ENCODE peak calls at places on chromosomes 13 and 19, in four cellular contexts. One of them, this sample, is unnamed.

GRCh38 chr13:40508767-40509342 is 157.6 kb downstream of the FOXO1 start:
- DNase-seq in left ventricle myocardium inferior: no peak
- DNase-seq in adrenal gland: no peak
- DNase-seq in ovary: no peak
- DNase-seq in this sample: no peak

GRCh38 chr19:35959040-35959967 is 23.1 kb downstream of the LRFN3 start:
- DNase-seq in left ventricle myocardium inferior: peak; percentile 51
- DNase-seq in adrenal gland: no peak
- DNase-seq in ovary: no peak
- DNase-seq in this sample: no peak

GRCh38 chr19:11338569-11339253 is 746 bp downstream of the RAB3D start:
- DNase-seq in left ventricle myocardium inferior: no peak
- DNase-seq in adrenal gland: no peak
- DNase-seq in ovary: no peak
- DNase-seq in this sample: no peak

GRCh38 chr13:64782459-64782858 is 2447.7 kb downstream of the PCDH9 start:
- DNase-seq in left ventricle myocardium inferior: no peak
- DNase-seq in adrenal gland: no peak
- DNase-seq in ovary: no peak
- DNase-seq in this sample: no peak

GRCh38 chr19:35119091-35119490 is 3.5 kb downstream of the FXYD3 start:
- DNase-seq in left ventricle myocardium inferior: no peak
- DNase-seq in adrenal gland: no peak
- DNase-seq in ovary: no peak
- DNase-seq in this sample: no peak

GRCh38 chr19:49442793-49443365 is 1.6 kb upstream of the SLC17A7 start:
- DNase-seq in left ventricle myocardium inferior: peak; percentile 96
- DNase-seq in adrenal gland: peak; percentile 95
- DNase-seq in ovary: peak; percentile 90
- DNase-seq in this sample: peak; percentile 98

GRCh38 chr19:38389101-38389925 is 816 bp downstream of the SPRED3 start:
- DNase-seq in left ventricle myocardium inferior: no peak
- DNase-seq in adrenal gland: peak; percentile 48
- DNase-seq in ovary: no peak
- DNase-seq in this sample: no peak

GRCh38 chr13:59531571-59532091 is 632.1 kb downstream of the DIAPH3 start:
- DNase-seq in left ventricle myocardium inferior: peak; percentile 85
- DNase-seq in adrenal gland: peak; percentile 82
- DNase-seq in ovary: peak; percentile 62
- DNase-seq in this sample: peak; percentile 92

GRCh38 chr13:21777813-21778212 is 106.9 kb downstream of the FGF9 start:
- DNase-seq in left ventricle myocardium inferior: no peak
- DNase-seq in adrenal gland: no peak
- DNase-seq in ovary: no peak
- DNase-seq in this sample: no peak

GRCh38 chr19:33231511-33231910 is 5.9 kb upstream of the SLC7A10 start:
- DNase-seq in left ventricle myocardium inferior: no peak
- DNase-seq in adrenal gland: no peak
- DNase-seq in ovary: no peak
- DNase-seq in this sample: no peak

GRCh38 chr19:35318679-35319448 is 10.1 kb upstream of the CD22 start:
- DNase-seq in left ventricle myocardium inferior: peak; percentile 40
- DNase-seq in adrenal gland: peak; percentile 99
- DNase-seq in ovary: peak; percentile 65
- DNase-seq in this sample: peak; percentile 49

GRCh38 chr19:21749090-21749489 is 18.3 kb downstream of the ZNF100 start:
- DNase-seq in left ventricle myocardium inferior: no peak
- DNase-seq in adrenal gland: no peak
- DNase-seq in ovary: no peak
- DNase-seq in this sample: no peak

GRCh38 chr19:5048091-5048726 is 79.3 kb downstream of the KDM4B start:
- DNase-seq in left ventricle myocardium inferior: peak; percentile 77
- DNase-seq in adrenal gland: peak; percentile 79
- DNase-seq in ovary: peak; percentile 81
- DNase-seq in this sample: peak; percentile 68

GRCh38 chr13:35472308-35473008 is 4.0 kb downstream of the MAB21L1 start:
- DNase-seq in left ventricle myocardium inferior: no peak
- DNase-seq in adrenal gland: no peak
- DNase-seq in ovary: no peak
- DNase-seq in this sample: no peak

GRCh38 chr19:50890422-50891252 is 17.4 kb downstream of the KLK2 start:
- DNase-seq in left ventricle myocardium inferior: no peak
- DNase-seq in adrenal gland: no peak
- DNase-seq in ovary: no peak
- DNase-seq in this sample: no peak

GRCh38 chr13:95246292-95247082 is 54.8 kb downstream of the ABCC4 start:
- DNase-seq in left ventricle myocardium inferior: no peak
- DNase-seq in adrenal gland: no peak
- DNase-seq in ovary: no peak
- DNase-seq in this sample: no peak

DNA sequence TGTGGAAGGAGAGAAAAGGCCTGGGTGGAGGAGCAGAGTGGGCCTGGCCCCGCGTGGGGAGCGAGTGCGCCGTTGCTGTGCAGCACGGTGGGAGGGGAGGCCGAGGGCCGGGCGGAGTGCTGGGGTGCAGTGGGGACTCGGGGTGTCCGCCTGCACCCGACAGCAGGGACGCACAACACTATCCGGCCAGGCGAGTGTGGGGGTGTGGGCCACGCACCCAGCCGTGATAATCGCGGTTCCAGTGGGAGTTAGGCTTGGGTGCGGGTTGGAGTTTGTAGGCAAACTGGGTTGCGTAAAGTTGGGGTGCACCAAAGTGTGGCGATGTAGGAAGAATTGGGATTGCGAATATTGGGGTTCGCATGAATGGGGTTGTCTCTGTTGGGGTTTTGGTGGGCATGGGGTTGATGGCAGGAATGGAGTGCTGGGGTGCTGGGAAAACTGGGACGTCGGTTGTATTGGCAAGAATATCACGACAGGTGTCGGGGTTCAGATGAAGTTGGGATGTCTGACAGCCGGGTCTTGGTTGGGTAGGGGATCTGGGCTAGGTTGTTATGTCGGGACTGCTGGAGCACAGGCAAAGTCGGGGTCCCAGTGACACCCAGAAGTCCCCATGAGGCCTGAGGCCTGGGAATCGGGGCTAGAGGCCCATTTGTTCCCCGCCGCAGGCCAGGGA is 604 bp upstream of the CIRBP start:
- DNase-seq in left ventricle myocardium inferior: no peak
- DNase-seq in adrenal gland: peak; percentile 46
- DNase-seq in ovary: no peak
- DNase-seq in this sample: peak; percentile 28
- H3K4me1 ChIP-seq in left ventricle myocardium inferior: peaks cover 88% of the 10 kb centered on the region
- H3K4me1 ChIP-seq in adrenal gland: peaks cover 76% of the 10 kb centered on the region
- H3K4me1 ChIP-seq in ovary: peaks cover 36% of the 10 kb centered on the region
- H3K4me1 ChIP-seq in this sample: peaks cover 78% of the 10 kb centered on the region

DNA sequence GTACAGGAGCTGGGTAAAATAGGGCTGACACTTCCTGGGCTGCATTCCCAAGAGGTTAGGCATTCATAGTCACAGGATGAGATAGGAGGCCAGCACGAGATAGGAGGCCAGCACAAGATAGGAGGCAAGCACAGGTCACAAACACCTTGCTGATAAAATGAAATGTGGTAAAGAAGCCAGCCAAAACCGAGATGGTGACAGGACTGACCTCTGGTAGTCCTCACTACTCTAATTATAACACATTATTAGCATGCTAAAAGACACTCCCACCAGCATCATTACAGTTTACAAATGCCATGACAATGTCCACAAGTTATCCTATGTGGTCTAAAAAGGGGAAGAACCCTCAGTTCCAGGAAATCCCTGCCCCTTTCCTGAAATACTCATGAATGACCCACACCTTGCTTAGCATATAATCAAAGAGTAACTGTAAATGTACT is 20.9 kb upstream of the IGSF23 start:
- DNase-seq in left ventricle myocardium inferior: no peak
- DNase-seq in adrenal gland: peak; percentile 19
- DNase-seq in ovary: no peak
- DNase-seq in this sample: peak; percentile 39
- H3K4me1 ChIP-seq in left ventricle myocardium inferior: peaks cover 26% of the 10 kb centered on the region
- H3K4me1 ChIP-seq in adrenal gland: no peaks in the 10 kb centered on the region
- H3K4me1 ChIP-seq in ovary: no peaks in the 10 kb centered on the region
- H3K4me1 ChIP-seq in this sample: peaks cover 14% of the 10 kb centered on the region

GRCh38 chr19:47660435-47660832 is 51.5 kb downstream of the BICRA start:
- DNase-seq in left ventricle myocardium inferior: no peak
- DNase-seq in adrenal gland: peak; percentile 40
- DNase-seq in ovary: no peak
- DNase-seq in this sample: no peak
- H3K4me1 ChIP-seq in left ventricle myocardium inferior: peaks cover 76% of the 10 kb centered on the region
- H3K4me1 ChIP-seq in adrenal gland: peaks cover 51% of the 10 kb centered on the region
- H3K4me1 ChIP-seq in ovary: peaks cover 7% of the 10 kb centered on the region
- H3K4me1 ChIP-seq in this sample: peaks cover 40% of the 10 kb centered on the region

DNA sequence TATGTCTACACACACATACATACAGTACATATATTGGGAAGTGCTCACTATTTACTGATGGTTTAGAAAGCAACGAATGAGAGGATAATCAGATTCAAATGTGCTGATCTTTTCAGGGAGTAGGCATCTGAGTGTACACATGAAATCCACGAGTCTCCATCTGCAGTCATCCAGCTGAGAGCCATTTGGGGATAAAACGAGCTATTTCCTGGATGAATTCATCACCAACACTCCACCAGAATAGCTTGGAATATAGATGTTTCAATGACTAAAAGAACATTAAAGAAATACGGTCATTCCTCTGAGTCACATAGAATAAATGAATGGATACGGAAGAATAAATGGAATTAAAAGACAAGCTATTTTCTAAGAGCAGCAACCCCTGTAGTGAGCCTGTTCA is 721.6 kb upstream of the ARGLU1 start:
- DNase-seq in left ventricle myocardium inferior: no peak
- DNase-seq in adrenal gland: no peak
- DNase-seq in ovary: no peak
- DNase-seq in this sample: no peak
- H3K4me1 ChIP-seq in left ventricle myocardium inferior: no peaks in the 10 kb centered on the region
- H3K4me1 ChIP-seq in adrenal gland: no peaks in the 10 kb centered on the region
- H3K4me1 ChIP-seq in ovary: no peaks in the 10 kb centered on the region
- H3K4me1 ChIP-seq in this sample: no peaks in the 10 kb centered on the region

GRCh38 chr19:16896913-16897571 is 8.2 kb downstream of the F2RL3 start:
- DNase-seq in left ventricle myocardium inferior: peak; percentile 94
- DNase-seq in adrenal gland: peak; percentile 98
- DNase-seq in ovary: peak; percentile 96
- DNase-seq in this sample: peak; percentile 96
- H3K4me1 ChIP-seq in left ventricle myocardium inferior: peaks cover 37% of the 10 kb centered on the region
- H3K4me1 ChIP-seq in adrenal gland: peaks cover 12% of the 10 kb centered on the region
- H3K4me1 ChIP-seq in ovary: no peaks in the 10 kb centered on the region
- H3K4me1 ChIP-seq in this sample: peaks cover 19% of the 10 kb centered on the region

DNA sequence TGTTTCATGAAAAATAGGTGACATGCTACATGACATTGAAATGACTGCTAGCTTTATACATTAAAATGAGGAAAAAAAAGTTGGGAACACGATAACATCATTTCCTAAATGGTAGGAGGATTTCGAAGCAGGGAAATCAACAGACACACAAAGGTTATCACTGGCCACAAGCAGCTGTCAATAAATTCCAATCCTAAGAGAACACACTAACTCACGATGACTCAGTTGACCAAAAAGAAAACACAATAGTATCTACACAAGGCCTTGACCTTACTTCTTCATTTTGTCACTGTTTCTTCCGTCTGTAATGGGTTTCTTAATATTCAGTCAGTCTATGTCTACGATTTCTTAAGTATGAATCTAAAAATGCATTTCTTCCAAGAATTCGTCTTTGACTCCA is 36.5 kb downstream of the STARD13 start:
- DNase-seq in left ventricle myocardium inferior: no peak
- DNase-seq in adrenal gland: no peak
- DNase-seq in ovary: no peak
- DNase-seq in this sample: no peak
- H3K4me1 ChIP-seq in left ventricle myocardium inferior: peaks cover 89% of the 10 kb centered on the region
- H3K4me1 ChIP-seq in adrenal gland: peaks cover 41% of the 10 kb centered on the region
- H3K4me1 ChIP-seq in ovary: no peaks in the 10 kb centered on the region
- H3K4me1 ChIP-seq in this sample: peaks cover 61% of the 10 kb centered on the region

GRCh38 chr19:579842-580155 is 7.4 kb downstream of the BSG start:
- DNase-seq in left ventricle myocardium inferior: no peak
- DNase-seq in adrenal gland: no peak
- DNase-seq in ovary: no peak
- DNase-seq in this sample: no peak
- H3K4me1 ChIP-seq in left ventricle myocardium inferior: peaks cover 97% of the 10 kb centered on the region
- H3K4me1 ChIP-seq in adrenal gland: peaks cover 62% of the 10 kb centered on the region
- H3K4me1 ChIP-seq in ovary: peaks cover 25% of the 10 kb centered on the region
- H3K4me1 ChIP-seq in this sample: peaks cover 36% of the 10 kb centered on the region

DNA sequence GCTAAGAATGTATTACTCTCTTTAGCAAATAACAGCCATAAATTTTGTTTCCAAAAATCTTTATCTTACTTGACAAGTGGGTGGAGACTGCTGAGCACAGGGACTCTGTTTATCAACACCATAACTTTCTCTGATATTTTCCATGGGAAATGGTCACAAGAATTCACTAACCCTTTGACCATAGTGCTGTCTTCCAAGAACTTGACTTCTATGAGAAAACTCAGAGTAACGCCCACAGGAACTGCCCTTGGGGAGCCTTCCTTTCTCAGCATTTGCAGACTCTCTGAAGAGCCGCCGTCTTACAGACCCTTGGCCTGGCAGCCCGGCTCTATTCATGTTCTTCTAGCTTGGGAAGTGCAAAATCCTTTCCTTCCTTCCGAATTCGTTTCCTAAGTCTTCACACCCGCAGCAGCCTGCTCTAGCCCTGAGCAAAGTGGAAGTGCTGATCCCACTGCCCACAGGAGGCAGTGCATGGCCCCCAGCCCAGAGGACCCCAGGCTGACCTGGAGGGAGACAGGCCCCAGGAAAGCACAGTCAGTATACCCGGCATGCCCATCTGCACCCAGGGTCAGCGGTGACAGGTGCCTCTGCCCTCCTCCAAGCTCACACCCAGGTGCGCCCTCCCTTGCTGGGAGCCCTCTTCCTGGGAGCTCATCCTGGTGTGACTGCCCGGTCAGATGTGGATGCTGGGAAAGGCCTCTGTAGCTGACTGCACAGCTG is 10.2 kb downstream of the GAS6 start:
- DNase-seq in left ventricle myocardium inferior: peak; percentile 35
- DNase-seq in adrenal gland: no peak
- DNase-seq in ovary: peak; percentile 36
- DNase-seq in this sample: peak; percentile 76
- H3K4me1 ChIP-seq in left ventricle myocardium inferior: peaks cover 93% of the 10 kb centered on the region
- H3K4me1 ChIP-seq in adrenal gland: peaks cover 50% of the 10 kb centered on the region
- H3K4me1 ChIP-seq in ovary: peaks cover 33% of the 10 kb centered on the region
- H3K4me1 ChIP-seq in this sample: peaks cover 92% of the 10 kb centered on the region